ENCODE peak calls at places on chromosomes 4 and X, in eight cellular contexts. One of them, this sample, is unnamed.

GRCh38 chr4:104966349-104967033 is 180.2 kb upstream of the TET2 start:
- DNase-seq in H9: no peak
- DNase-seq in T-helper 1 cell: no peak
- DNase-seq in cerebellar cortex: no peak
- DNase-seq in ELF-1: no peak
- DNase-seq in Calu3: peak; percentile 38
- DNase-seq in BJ: no peak
- DNase-seq in T-cell: no peak
- DNase-seq in this sample: no peak

GRCh38 chr4:76016383-76016782 is 6.9 kb downstream of the CXCL10 start:
- DNase-seq in T-cell: no peak
- DNase-seq in BJ: no peak
- DNase-seq in cerebellar cortex: peak; percentile 31
- DNase-seq in Calu3: no peak
- DNase-seq in T-helper 1 cell: no peak
- DNase-seq in H9: peak; percentile 57
- DNase-seq in ELF-1: peak; percentile 9
- DNase-seq in this sample: peak; percentile 69

GRCh38 chrX:106170318-106170717 is 2.2 kb downstream of the PWWP3B start:
- DNase-seq in Calu3: peak; percentile 12
- DNase-seq in BJ: no peak
- DNase-seq in ELF-1: no peak
- DNase-seq in T-helper 1 cell: no peak
- DNase-seq in cerebellar cortex: peak; percentile 3
- DNase-seq in T-cell: no peak
- DNase-seq in H9: no peak
- DNase-seq in this sample: no peak

GRCh38 chr4:168892456-168892855 is 117.6 kb downstream of the CBR4 start:
- DNase-seq in cerebellar cortex: no peak
- DNase-seq in T-helper 1 cell: no peak
- DNase-seq in ELF-1: no peak
- DNase-seq in H9: no peak
- DNase-seq in T-cell: no peak
- DNase-seq in BJ: no peak
- DNase-seq in Calu3: no peak
- DNase-seq in this sample: no peak

GRCh38 chr4:156723951-156724668 is 247.5 kb downstream of the PDGFC start:
- DNase-seq in H9: no peak
- DNase-seq in ELF-1: no peak
- DNase-seq in T-helper 1 cell: no peak
- DNase-seq in BJ: no peak
- DNase-seq in T-cell: no peak
- DNase-seq in Calu3: no peak
- DNase-seq in cerebellar cortex: no peak
- DNase-seq in this sample: no peak

GRCh38 chr4:74167585-74167984 is 9.7 kb downstream of the MTHFD2L start:
- DNase-seq in BJ: no peak
- DNase-seq in cerebellar cortex: no peak
- DNase-seq in H9: no peak
- DNase-seq in T-cell: no peak
- DNase-seq in ELF-1: no peak
- DNase-seq in T-helper 1 cell: no peak
- DNase-seq in Calu3: no peak
- DNase-seq in this sample: no peak

GRCh38 chr4:151573945-151574344 is 165.0 kb downstream of the FHIP1A start:
- DNase-seq in BJ: no peak
- DNase-seq in T-cell: no peak
- DNase-seq in Calu3: no peak
- DNase-seq in ELF-1: no peak
- DNase-seq in cerebellar cortex: no peak
- DNase-seq in T-helper 1 cell: no peak
- DNase-seq in H9: no peak
- DNase-seq in this sample: no peak

GRCh38 chr4:79467246-79467932 is 59.4 kb upstream of the GK2 start:
- DNase-seq in ELF-1: no peak
- DNase-seq in H9: no peak
- DNase-seq in Calu3: no peak
- DNase-seq in BJ: no peak
- DNase-seq in T-cell: no peak
- DNase-seq in T-helper 1 cell: no peak
- DNase-seq in cerebellar cortex: peak; percentile 53
- DNase-seq in this sample: no peak

GRCh38 chrX:139134316-139134715 is 396.2 kb upstream of the F9 start:
- DNase-seq in Calu3: no peak
- DNase-seq in T-cell: no peak
- DNase-seq in T-helper 1 cell: no peak
- DNase-seq in H9: no peak
- DNase-seq in cerebellar cortex: no peak
- DNase-seq in BJ: no peak
- DNase-seq in ELF-1: no peak
- DNase-seq in this sample: no peak

GRCh38 chr4:7518871-7519637 is 84.3 kb upstream of the PSAPL1 start:
- DNase-seq in BJ: no peak
- DNase-seq in T-helper 1 cell: no peak
- DNase-seq in ELF-1: no peak
- DNase-seq in Calu3: no peak
- DNase-seq in cerebellar cortex: peak; percentile 89
- DNase-seq in H9: no peak
- DNase-seq in T-cell: no peak
- DNase-seq in this sample: no peak